ENCODE peak calls at places on chromosomes 3 and 15, in eight cellular contexts. T is heart right ventricle, I is PC-3, L is neuronal stem cell, D is GM23338, X is A673, O is spleen, C is HCT116. K is an unnamed sample. For H3K4me1, the result is how much of the 10 kb centered on the place peaks cover.

GRCh38 chr3:34938784-34939183 is 700.5 kb upstream of the ARPP21 start:
- DNase-seq in T (no peak), I (no peak), L (no peak), D (no peak), X (no peak), O (no peak), C (no peak), K (no peak)

GRCh38 chr3:133570139-133570936 is 3.1 kb upstream of the CDV3 start:
- DNase-seq in T (peak), I (peak), L (no peak), D (peak), X (peak), O (no peak), C (peak), K (no peak)

GRCh38 chr3:58383476-58383875 is 50.2 kb downstream of the PDHB start:
- DNase-seq in T (no peak), I (peak), L (no peak), D (no peak), X (no peak), O (no peak), C (no peak), K (no peak)

GRCh38 chr3:33202581-33203457 is 15.8 kb downstream of the SUSD5 start:
- DNase-seq in T (no peak), I (peak), L (no peak), D (no peak), X (no peak), O (no peak), C (no peak), K (no peak)

GRCh38 chr15:81331600-81331999 is 7.7 kb upstream of the STARD5 start:
- DNase-seq in T (no peak), I (no peak), L (no peak), D (no peak), X (no peak), O (no peak), C (no peak), K (no peak)

GRCh38 chr3:131350506-131350905 is 31.1 kb upstream of the NUDT16 start:
- DNase-seq in T (no peak), I (peak), L (no peak), D (no peak), X (no peak), O (no peak), C (no peak), K (no peak)

GRCh38 chr15:87527416-87527815 is 729.1 kb downstream of the NTRK3 start:
- DNase-seq in T (no peak), I (peak), L (no peak), D (peak), X (no peak), O (no peak), C (no peak), K (no peak)

GRCh38 chr3:115974940-115975339 is 351.6 kb downstream of the GAP43 start:
- DNase-seq in T (no peak), I (no peak), L (no peak), D (no peak), X (no peak), O (no peak), C (no peak), K (no peak)

GRCh38 chr3:109023656-109024254 is 70.1 kb upstream of the GUCA1C start:
- DNase-seq in T (peak), I (peak), L (peak), D (peak), X (peak), O (no peak), C (peak), K (peak)

GRCh38 chr3:143060906-143061305 is 58.7 kb upstream of the CHST2 start:
- DNase-seq in T (no peak), I (no peak), L (no peak), D (no peak), X (no peak), O (no peak), C (no peak), K (no peak)

GRCh38 chr3:65166531-65166930 is 478.7 kb upstream of the ADAMTS9 start:
- DNase-seq in T (no peak), I (no peak), L (no peak), D (no peak), X (no peak), O (no peak), C (no peak), K (no peak)

GRCh38 chr3:126442099-126442848 is 33.4 kb downstream of the ZXDC start:
- DNase-seq in T (peak), I (no peak), L (no peak), D (no peak), X (no peak), O (no peak), C (no peak), K (no peak)

GRCh38 chr3:187315872-187316271 is 24.3 kb upstream of the MASP1 start:
- DNase-seq in T (no peak), I (no peak), L (no peak), D (no peak), X (no peak), O (no peak), C (no peak), K (no peak)

GRCh38 chr3:136862611-136862951 is 573 bp downstream of the NCK1 start:
- DNase-seq in T (peak), I (peak), L (no peak), D (peak), X (peak), O (no peak), C (peak), K (peak)

GRCh38 chr15:48695088-48695834 is 49.8 kb upstream of the FBN1 start:
- DNase-seq in T (no peak), I (peak), L (no peak), D (no peak), X (peak), O (no peak), C (no peak), K (no peak)

GRCh38 chr3:2898591-2899353 is 211.4 kb downstream of the IL5RA start:
- DNase-seq in T (no peak), I (no peak), L (no peak), D (peak), X (no peak), O (no peak), C (no peak), K (no peak)

GRCh38 chr3:69212411-69213160 is 90.2 kb upstream of the LMOD3 start:
- DNase-seq in T (no peak), I (peak), L (no peak), D (no peak), X (peak), O (no peak), C (no peak), K (no peak)

GRCh38 chr3:30167511-30168135 is 438.8 kb upstream of the TGFBR2 start:
- DNase-seq in T (no peak), I (no peak), L (peak), D (no peak), X (peak), O (no peak), C (peak), K (no peak)

GRCh38 chr3:16723994-16724393 is 118.8 kb upstream of the DAZL start:
- DNase-seq in T (no peak), I (peak), L (peak), D (peak), X (no peak), O (no peak), C (peak), K (no peak)

GRCh38 chr15:90667063-90667754 is 49.9 kb upstream of the BLM start:
- DNase-seq in T (no peak), I (peak), L (no peak), D (no peak), X (no peak), O (no peak), C (no peak), K (no peak)

GRCh38 chr3:10283638-10284037 is 9.1 kb downstream of the GHRL start:
- DNase-seq in T (peak), I (no peak), L (no peak), D (no peak), X (no peak), O (no peak), C (no peak), K (no peak)

GRCh38 chr3:64684715-64685261 is 3.0 kb downstream of the ADAMTS9 start:
- DNase-seq in T (peak), I (no peak), L (peak), D (peak), X (no peak), O (no peak), C (no peak), K (no peak)

GRCh38 chr3:73504852-73505251 is 119.9 kb downstream of the PDZRN3 start:
- DNase-seq in T (no peak), I (no peak), L (no peak), D (no peak), X (no peak), O (no peak), C (no peak), K (no peak)

GRCh38 chr3:73502609-73503560 is 121.9 kb downstream of the PDZRN3 start:
- DNase-seq in T (peak), I (peak), L (peak), D (peak), X (peak), O (peak), C (peak), K (no peak)

GRCh38 chr3:73500321-73500720 is 124.4 kb downstream of the PDZRN3 start:
- DNase-seq in T (no peak), I (no peak), L (no peak), D (no peak), X (no peak), O (no peak), C (no peak), K (no peak)

GRCh38 chr3:73504255-73504654 is 120.5 kb downstream of the PDZRN3 start:
- DNase-seq in T (no peak), I (no peak), L (no peak), D (no peak), X (no peak), O (no peak), C (no peak), K (no peak)

DNA sequence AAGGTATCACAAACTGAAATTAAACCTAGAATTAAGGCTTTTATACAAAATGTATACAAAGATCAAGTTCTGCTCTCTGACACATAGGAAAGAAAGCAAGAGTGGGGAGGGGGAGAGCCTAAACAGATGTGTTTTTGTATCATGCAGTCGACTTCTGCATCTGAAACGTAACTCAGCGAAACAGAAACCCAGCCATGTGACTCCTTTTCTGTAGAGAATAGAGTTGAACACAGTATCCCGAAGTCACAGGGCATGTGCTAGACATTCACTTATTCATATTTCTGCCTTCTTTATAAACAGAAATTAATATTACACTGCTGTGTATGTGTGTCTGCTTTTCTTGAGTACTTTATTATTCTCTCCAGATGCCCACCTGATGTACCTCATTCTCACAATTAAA is 121.0 kb downstream of the PDZRN3 start:
- DNase-seq in T (no peak), I (no peak), L (no peak), D (no peak), X (no peak), O (no peak), C (no peak), K (no peak)
- H3K27ac ChIP-seq in T (peak), I (no peak), L (no peak), D (no peak), X (no peak), O (no peak), C (no peak), K (no peak)

GRCh38 chr15:94036156-94036555 is 195.2 kb upstream of the MCTP2 start:
- DNase-seq in T (no peak), I (peak), L (no peak), D (no peak), X (no peak), O (no peak), C (no peak), K (no peak)
- H3K4me1 ChIP-seq in T (under half), I (under half), L (under half), D (under half), X (under half), O (under half), C (under half), K (under half)

GRCh38 chr15:83284563-83285283 is at the start of gene BNC1:
- DNase-seq in T (no peak), I (no peak), L (no peak), D (peak), X (no peak), O (no peak), C (no peak), K (no peak)
- H3K4me3 ChIP-seq in T (peak), I (peak), L (peak), D (peak), X (peak), O (peak), C (no peak), K (no peak)

DNA sequence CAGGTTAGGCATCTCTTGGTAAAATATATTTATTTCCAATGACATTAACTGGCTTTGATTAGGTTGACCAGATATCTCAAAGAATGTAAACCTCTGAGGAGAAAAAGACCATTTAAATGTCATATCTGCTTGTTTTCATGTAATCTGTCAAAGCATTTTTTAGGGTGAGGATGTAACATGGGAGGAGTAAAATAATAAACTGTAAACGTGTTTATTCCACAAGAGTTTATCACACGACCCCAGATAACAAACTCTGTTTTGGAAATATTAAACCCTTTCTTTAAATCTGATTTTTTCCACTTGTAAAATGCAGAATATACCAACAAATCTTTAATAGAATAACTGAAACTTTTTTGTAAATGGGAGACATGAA is 1.6 kb downstream of the TM4SF1 start:
- DNase-seq in T (no peak), I (no peak), L (no peak), D (no peak), X (no peak), O (no peak), C (no peak), K (no peak)
- H3K27ac ChIP-seq in T (peak), I (peak), L (no peak), D (no peak), X (no peak), O (peak), C (no peak), K (no peak)

DNA sequence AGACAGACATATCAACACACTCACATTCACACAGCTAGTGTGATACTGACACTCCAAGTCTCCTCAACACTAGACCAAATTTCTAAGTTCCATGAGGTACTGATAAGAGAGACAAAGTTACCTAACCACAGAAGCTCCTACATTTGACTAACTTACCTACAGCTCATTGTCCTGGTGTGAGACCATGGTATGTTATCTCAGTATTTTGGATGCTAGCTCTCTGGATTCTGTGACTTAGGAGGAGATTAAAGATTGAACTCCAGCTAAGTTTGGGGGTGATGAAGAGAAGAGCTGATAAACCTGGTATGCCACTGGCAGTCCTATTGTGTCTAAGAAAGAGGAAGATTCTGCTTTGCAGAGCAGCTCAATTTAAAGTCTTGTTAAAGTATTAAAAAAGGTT is 144.0 kb upstream of the MYRIP start:
- DNase-seq in T (no peak), I (no peak), L (no peak), D (no peak), X (no peak), O (no peak), C (no peak), K (no peak)
- H3K4me1 ChIP-seq in T (under half), I (under half), L (under half), D (under half), X (under half), O (under half), C (under half), K (under half)

DNA sequence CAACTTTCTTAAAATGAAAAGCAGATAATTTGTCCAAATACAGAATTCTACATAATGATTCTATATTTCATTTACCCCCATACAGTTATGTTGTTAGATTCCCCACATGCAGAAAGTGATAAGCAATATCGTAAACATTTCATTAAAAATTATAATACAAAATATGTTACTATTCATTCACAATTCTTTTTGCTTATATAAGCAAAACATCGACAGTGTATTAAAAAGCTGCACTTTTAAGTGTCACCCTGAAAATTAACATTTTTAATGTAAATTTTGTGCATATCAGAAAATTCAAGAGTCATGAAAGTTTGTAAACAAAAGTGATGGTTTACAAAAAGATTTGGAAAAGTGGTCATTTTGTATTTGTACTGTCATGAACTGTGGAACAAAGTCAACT is 19.2 kb downstream of the TMEM212 start:
- DNase-seq in T (no peak), I (no peak), L (no peak), D (no peak), X (no peak), O (no peak), C (no peak), K (no peak)
- H3K4me3 ChIP-seq in T (no peak), I (no peak), L (no peak), D (no peak), X (no peak), O (no peak), C (no peak), K (no peak)

DNA sequence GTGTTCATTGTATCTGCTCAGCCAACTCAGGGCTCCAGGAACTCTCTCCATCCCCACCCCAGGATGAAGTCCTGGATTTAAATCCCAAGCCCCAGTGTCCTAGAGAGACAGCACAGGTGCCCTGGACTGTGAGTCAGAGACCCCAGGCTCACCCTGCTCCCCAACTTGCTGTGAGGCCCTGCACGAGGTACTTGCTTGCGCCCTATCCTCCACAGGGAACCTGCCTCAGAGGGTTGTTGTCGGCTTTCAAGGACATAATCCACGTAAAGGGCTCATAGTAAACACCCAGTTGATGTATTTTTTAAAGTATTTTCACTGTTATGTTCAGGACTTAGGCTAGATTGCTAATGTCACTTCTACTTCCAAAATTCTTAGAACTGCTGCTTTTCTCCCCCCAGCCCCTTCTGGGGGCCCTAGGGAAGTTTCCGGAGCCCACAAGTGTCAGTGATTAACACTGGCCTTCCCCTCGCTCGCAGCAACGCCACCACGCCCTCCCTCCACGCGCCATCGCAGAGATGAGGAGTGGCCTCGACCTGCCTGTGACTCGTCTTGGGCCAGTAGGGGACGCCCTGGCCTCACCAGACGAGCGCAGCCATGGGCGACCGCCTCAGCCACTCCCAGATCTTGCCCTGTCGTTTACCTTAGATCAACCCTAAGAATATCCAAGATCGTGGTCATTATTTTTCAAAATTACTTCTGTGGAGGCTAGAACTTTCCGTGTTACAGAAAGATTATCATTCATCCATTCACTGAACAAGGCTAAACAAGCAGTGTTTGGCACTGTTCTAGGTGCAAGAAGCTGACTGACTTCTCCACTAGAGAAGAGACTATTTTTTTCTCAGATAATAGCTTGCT is 6.0 kb upstream of the SRP14 start:
- DNase-seq in T (peak), I (peak), L (peak), D (peak), X (peak), O (peak), C (peak), K (peak)
- H3K27ac ChIP-seq in T (peak), I (peak), L (no peak), D (no peak), X (peak), O (peak), C (no peak), K (no peak)

DNA sequence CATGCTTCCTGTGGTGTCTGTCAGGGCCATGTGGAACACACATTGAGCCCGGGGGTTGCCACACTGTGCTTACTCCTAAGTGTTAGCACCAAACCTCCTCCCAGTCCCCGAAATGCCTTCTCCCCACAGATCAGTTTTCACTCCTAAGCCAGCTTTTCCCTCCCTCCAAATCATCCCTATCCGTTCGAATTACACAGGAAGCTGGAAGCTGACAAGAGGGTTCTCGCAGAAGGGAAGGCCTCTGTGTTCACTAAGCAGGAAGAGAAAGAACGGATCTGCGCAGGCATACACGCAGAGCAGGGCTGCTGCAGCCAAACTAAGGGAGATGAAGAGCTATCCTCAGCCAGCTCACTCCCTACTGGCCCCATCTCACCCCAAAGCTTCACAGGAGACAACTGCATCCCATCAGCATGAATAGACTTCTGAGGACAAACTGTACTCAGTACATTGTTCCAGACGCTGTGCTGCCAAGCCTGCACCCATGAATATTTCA is 32.3 kb downstream of the XXYLT1 start:
- DNase-seq in T (peak), I (no peak), L (no peak), D (no peak), X (no peak), O (peak), C (no peak), K (no peak)
- H3K4me1 ChIP-seq in T (under half), I (under half), L (under half), D (under half), X (under half), O (under half), C (under half), K (under half)

DNA sequence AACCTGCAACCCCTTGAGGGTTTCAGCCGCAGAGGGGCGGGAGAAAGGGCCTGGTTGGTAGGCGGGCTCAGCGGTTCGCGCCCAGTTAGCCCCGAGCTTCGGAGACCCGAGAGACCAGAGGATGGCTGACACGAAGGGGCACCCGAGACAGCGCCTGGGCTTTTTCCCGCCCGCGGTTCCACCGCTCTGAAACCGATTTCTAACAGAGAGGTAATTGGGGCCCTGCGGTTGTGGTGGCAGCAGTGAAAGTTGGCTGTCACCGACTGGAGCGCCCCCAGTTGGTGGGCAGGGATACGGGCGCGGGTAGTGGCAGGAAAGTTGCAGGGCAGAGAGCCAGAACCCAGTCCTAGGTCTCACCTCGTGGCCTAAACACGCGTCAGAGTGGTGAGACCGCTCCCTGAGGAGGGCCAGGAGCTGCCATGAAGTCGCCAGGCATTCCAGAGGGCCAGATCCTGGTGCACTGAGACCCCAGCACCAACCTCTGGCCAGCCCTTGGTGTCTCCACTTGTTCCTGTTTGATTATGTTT is 590 bp upstream of the ELL3 start:
- DNase-seq in T (peak), I (peak), L (peak), D (peak), X (peak), O (peak), C (peak), K (peak)
- H3K4me3 ChIP-seq in T (peak), I (peak), L (peak), D (peak), X (peak), O (peak), C (peak), K (peak)

K was measured in CD8-positive, alpha-beta memory T cell.